ENCODE peak calls at places on chromosomes 1 and 21, in seven cellular contexts. One of them, this sample, is unnamed.

GRCh38 chr1:109786531-109787021 is 22.9 kb upstream of the EPS8L3 start:
- DNase-seq in bronchial epithelial cell: peak
- DNase-seq in AG09309: no peak
- DNase-seq in astrocyte of the cerebellum: no peak
- DNase-seq in GM23248: peak
- DNase-seq in fibroblast of pulmonary artery: peak
- DNase-seq in SJSA1: no peak
- DNase-seq in this sample: no peak

GRCh38 chr1:61569212-61569621 is 155.7 kb downstream of the TM2D1 start:
- DNase-seq in bronchial epithelial cell: no peak
- DNase-seq in AG09309: no peak
- DNase-seq in astrocyte of the cerebellum: no peak
- DNase-seq in GM23248: no peak
- DNase-seq in fibroblast of pulmonary artery: no peak
- DNase-seq in SJSA1: no peak
- DNase-seq in this sample: no peak

GRCh38 chr21:45022348-45022675 is 52.1 kb upstream of the ADARB1 start:
- DNase-seq in bronchial epithelial cell: no peak
- DNase-seq in AG09309: no peak
- DNase-seq in astrocyte of the cerebellum: no peak
- DNase-seq in GM23248: no peak
- DNase-seq in fibroblast of pulmonary artery: no peak
- DNase-seq in SJSA1: no peak
- DNase-seq in this sample: no peak

GRCh38 chr1:203278087-203278884 is 27.0 kb upstream of the BTG2 start:
- DNase-seq in bronchial epithelial cell: peak
- DNase-seq in AG09309: peak
- DNase-seq in astrocyte of the cerebellum: peak
- DNase-seq in GM23248: peak
- DNase-seq in fibroblast of pulmonary artery: peak
- DNase-seq in SJSA1: no peak
- DNase-seq in this sample: peak

GRCh38 chr1:229070168-229070567 is 200.7 kb upstream of the RAB4A start:
- DNase-seq in bronchial epithelial cell: peak
- DNase-seq in AG09309: peak
- DNase-seq in astrocyte of the cerebellum: peak
- DNase-seq in GM23248: peak
- DNase-seq in fibroblast of pulmonary artery: peak
- DNase-seq in SJSA1: peak
- DNase-seq in this sample: no peak

GRCh38 chr1:28955930-28956552 is 41.7 kb downstream of the EPB41 start:
- DNase-seq in bronchial epithelial cell: peak
- DNase-seq in AG09309: no peak
- DNase-seq in astrocyte of the cerebellum: no peak
- DNase-seq in GM23248: peak
- DNase-seq in fibroblast of pulmonary artery: no peak
- DNase-seq in SJSA1: no peak
- DNase-seq in this sample: no peak

GRCh38 chr1:40663324-40664166 is 1.9 kb downstream of the RIMS3 start:
- DNase-seq in bronchial epithelial cell: no peak
- DNase-seq in AG09309: no peak
- DNase-seq in astrocyte of the cerebellum: no peak
- DNase-seq in GM23248: no peak
- DNase-seq in fibroblast of pulmonary artery: no peak
- DNase-seq in SJSA1: no peak
- DNase-seq in this sample: no peak

GRCh38 chr1:93288558-93288957 is 57.1 kb upstream of the DR1 start:
- DNase-seq in bronchial epithelial cell: peak
- DNase-seq in AG09309: no peak
- DNase-seq in astrocyte of the cerebellum: no peak
- DNase-seq in GM23248: peak
- DNase-seq in fibroblast of pulmonary artery: peak
- DNase-seq in SJSA1: no peak
- DNase-seq in this sample: no peak

GRCh38 chr1:205967555-205968335 is 24.5 kb upstream of the SLC26A9 start:
- DNase-seq in bronchial epithelial cell: peak
- DNase-seq in AG09309: no peak
- DNase-seq in astrocyte of the cerebellum: no peak
- DNase-seq in GM23248: peak
- DNase-seq in fibroblast of pulmonary artery: no peak
- DNase-seq in SJSA1: no peak
- DNase-seq in this sample: no peak

GRCh38 chr1:59290173-59290954 is 6.5 kb upstream of the FGGY start:
- DNase-seq in bronchial epithelial cell: peak
- DNase-seq in AG09309: no peak
- DNase-seq in astrocyte of the cerebellum: no peak
- DNase-seq in GM23248: peak
- DNase-seq in fibroblast of pulmonary artery: peak
- DNase-seq in SJSA1: peak
- DNase-seq in this sample: no peak

GRCh38 chr1:52633291-52633754 is 355 bp downstream of the SHISAL2A start:
- DNase-seq in bronchial epithelial cell: no peak
- DNase-seq in AG09309: no peak
- DNase-seq in astrocyte of the cerebellum: no peak
- DNase-seq in GM23248: peak
- DNase-seq in fibroblast of pulmonary artery: no peak
- DNase-seq in SJSA1: no peak
- DNase-seq in this sample: no peak

GRCh38 chr1:12185556-12186276 is 18.9 kb downstream of the TNFRSF1B start:
- DNase-seq in bronchial epithelial cell: no peak
- DNase-seq in AG09309: no peak
- DNase-seq in astrocyte of the cerebellum: no peak
- DNase-seq in GM23248: no peak
- DNase-seq in fibroblast of pulmonary artery: no peak
- DNase-seq in SJSA1: no peak
- DNase-seq in this sample: no peak

GRCh38 chr1:108669679-108670078 is 8.8 kb upstream of the HENMT1 start:
- DNase-seq in bronchial epithelial cell: no peak
- DNase-seq in AG09309: no peak
- DNase-seq in astrocyte of the cerebellum: no peak
- DNase-seq in GM23248: no peak
- DNase-seq in fibroblast of pulmonary artery: no peak
- DNase-seq in SJSA1: no peak
- DNase-seq in this sample: no peak

GRCh38 chr1:30109853-30110252 is 613.5 kb downstream of the MATN1 start:
- DNase-seq in bronchial epithelial cell: no peak
- DNase-seq in AG09309: peak
- DNase-seq in astrocyte of the cerebellum: peak
- DNase-seq in GM23248: peak
- DNase-seq in fibroblast of pulmonary artery: peak
- DNase-seq in SJSA1: no peak
- DNase-seq in this sample: peak

GRCh38 chr1:54220004-54220811 is 20.2 kb downstream of the MRPL37 start:
- DNase-seq in bronchial epithelial cell: no peak
- DNase-seq in AG09309: no peak
- DNase-seq in astrocyte of the cerebellum: no peak
- DNase-seq in GM23248: peak
- DNase-seq in fibroblast of pulmonary artery: peak
- DNase-seq in SJSA1: no peak
- DNase-seq in this sample: peak

GRCh38 chr1:226674892-226675719 is 64.0 kb downstream of the ITPKB start:
- DNase-seq in bronchial epithelial cell: no peak
- DNase-seq in AG09309: no peak
- DNase-seq in astrocyte of the cerebellum: no peak
- DNase-seq in GM23248: no peak
- DNase-seq in fibroblast of pulmonary artery: no peak
- DNase-seq in SJSA1: no peak
- DNase-seq in this sample: no peak

GRCh38 chr1:170669036-170669435 is 5.1 kb downstream of the PRRX1 start:
- DNase-seq in bronchial epithelial cell: no peak
- DNase-seq in AG09309: no peak
- DNase-seq in astrocyte of the cerebellum: no peak
- DNase-seq in GM23248: peak
- DNase-seq in fibroblast of pulmonary artery: no peak
- DNase-seq in SJSA1: no peak
- DNase-seq in this sample: no peak

GRCh38 chr1:78676347-78676982 is 26.8 kb downstream of the IFI44 start:
- DNase-seq in bronchial epithelial cell: peak
- DNase-seq in AG09309: peak
- DNase-seq in astrocyte of the cerebellum: peak
- DNase-seq in GM23248: peak
- DNase-seq in fibroblast of pulmonary artery: peak
- DNase-seq in SJSA1: peak
- DNase-seq in this sample: peak

GRCh38 chr1:184101116-184101515 is 49.6 kb downstream of the TSEN15 start:
- DNase-seq in bronchial epithelial cell: no peak
- DNase-seq in AG09309: no peak
- DNase-seq in astrocyte of the cerebellum: no peak
- DNase-seq in GM23248: no peak
- DNase-seq in fibroblast of pulmonary artery: no peak
- DNase-seq in SJSA1: no peak
- DNase-seq in this sample: no peak

GRCh38 chr1:9576903-9577302 is 11.8 kb upstream of the TMEM201 start:
- DNase-seq in bronchial epithelial cell: no peak
- DNase-seq in AG09309: no peak
- DNase-seq in astrocyte of the cerebellum: no peak
- DNase-seq in GM23248: no peak
- DNase-seq in fibroblast of pulmonary artery: no peak
- DNase-seq in SJSA1: no peak
- DNase-seq in this sample: no peak

GRCh38 chr1:95084317-95085176 is 11.8 kb upstream of the ALG14 start:
- DNase-seq in bronchial epithelial cell: peak
- DNase-seq in AG09309: no peak
- DNase-seq in astrocyte of the cerebellum: no peak
- DNase-seq in GM23248: peak
- DNase-seq in fibroblast of pulmonary artery: peak
- DNase-seq in SJSA1: peak
- DNase-seq in this sample: no peak

GRCh38 chr1:95085376-95085775 is 12.6 kb upstream of the ALG14 start:
- DNase-seq in bronchial epithelial cell: no peak
- DNase-seq in AG09309: no peak
- DNase-seq in astrocyte of the cerebellum: no peak
- DNase-seq in GM23248: no peak
- DNase-seq in fibroblast of pulmonary artery: no peak
- DNase-seq in SJSA1: no peak
- DNase-seq in this sample: no peak

GRCh38 chr1:95089888-95090287 is 17.1 kb upstream of the ALG14 start:
- DNase-seq in bronchial epithelial cell: no peak
- DNase-seq in AG09309: no peak
- DNase-seq in astrocyte of the cerebellum: no peak
- DNase-seq in GM23248: no peak
- DNase-seq in fibroblast of pulmonary artery: no peak
- DNase-seq in SJSA1: no peak
- DNase-seq in this sample: no peak

GRCh38 chr1:95086949-95087533 is 14.3 kb upstream of the ALG14 start:
- DNase-seq in bronchial epithelial cell: peak
- DNase-seq in AG09309: peak
- DNase-seq in astrocyte of the cerebellum: peak
- DNase-seq in GM23248: peak
- DNase-seq in fibroblast of pulmonary artery: peak
- DNase-seq in SJSA1: peak
- DNase-seq in this sample: peak
- H3K4me3 ChIP-seq in bronchial epithelial cell: no peak
- H3K4me3 ChIP-seq in AG09309: no peak
- H3K4me3 ChIP-seq in astrocyte of the cerebellum: no peak
- H3K4me3 ChIP-seq in GM23248: peak
- H3K4me3 ChIP-seq in fibroblast of pulmonary artery: no peak
- H3K4me3 ChIP-seq in SJSA1: no peak
- H3K4me3 ChIP-seq in this sample: no peak

GRCh38 chr1:85580046-85580411 is 532 bp upstream of the CCN1 start:
- DNase-seq in bronchial epithelial cell: peak
- DNase-seq in AG09309: peak
- DNase-seq in astrocyte of the cerebellum: peak
- DNase-seq in GM23248: peak
- DNase-seq in fibroblast of pulmonary artery: peak
- DNase-seq in SJSA1: no peak
- DNase-seq in this sample: peak

GRCh38 chr1:85581138-85581801 is 709 bp downstream of the CCN1 start:
- DNase-seq in bronchial epithelial cell: peak
- DNase-seq in AG09309: no peak
- DNase-seq in astrocyte of the cerebellum: peak
- DNase-seq in GM23248: peak
- DNase-seq in fibroblast of pulmonary artery: peak
- DNase-seq in SJSA1: peak
- DNase-seq in this sample: peak

GRCh38 chr1:85577421-85578320 is 2.9 kb upstream of the CCN1 start:
- DNase-seq in bronchial epithelial cell: no peak
- DNase-seq in AG09309: no peak
- DNase-seq in astrocyte of the cerebellum: no peak
- DNase-seq in GM23248: peak
- DNase-seq in fibroblast of pulmonary artery: peak
- DNase-seq in SJSA1: no peak
- DNase-seq in this sample: peak

GRCh38 chr1:85578321-85579295 is 2.0 kb upstream of the CCN1 start:
- DNase-seq in bronchial epithelial cell: no peak
- DNase-seq in AG09309: peak
- DNase-seq in astrocyte of the cerebellum: peak
- DNase-seq in GM23248: peak
- DNase-seq in fibroblast of pulmonary artery: peak
- DNase-seq in SJSA1: peak
- DNase-seq in this sample: peak

GRCh38 chr1:85579619-85580018 is 942 bp upstream of the CCN1 start:
- DNase-seq in bronchial epithelial cell: no peak
- DNase-seq in AG09309: no peak
- DNase-seq in astrocyte of the cerebellum: peak
- DNase-seq in GM23248: peak
- DNase-seq in fibroblast of pulmonary artery: peak
- DNase-seq in SJSA1: peak
- DNase-seq in this sample: no peak
- H3K4me3 ChIP-seq in bronchial epithelial cell: no peak
- H3K4me3 ChIP-seq in AG09309: peak
- H3K4me3 ChIP-seq in astrocyte of the cerebellum: peak
- H3K4me3 ChIP-seq in GM23248: peak
- H3K4me3 ChIP-seq in fibroblast of pulmonary artery: peak
- H3K4me3 ChIP-seq in SJSA1: peak
- H3K4me3 ChIP-seq in this sample: peak

GRCh38 chr1:176897350-176898236 is 266.9 kb downstream of the ASTN1 start:
- DNase-seq in bronchial epithelial cell: peak
- DNase-seq in AG09309: peak
- DNase-seq in astrocyte of the cerebellum: peak
- DNase-seq in GM23248: peak
- DNase-seq in fibroblast of pulmonary artery: peak
- DNase-seq in SJSA1: peak
- DNase-seq in this sample: peak
- H3K4me3 ChIP-seq in bronchial epithelial cell: no peak
- H3K4me3 ChIP-seq in AG09309: no peak
- H3K4me3 ChIP-seq in astrocyte of the cerebellum: peak
- H3K4me3 ChIP-seq in GM23248: peak
- H3K4me3 ChIP-seq in fibroblast of pulmonary artery: peak
- H3K4me3 ChIP-seq in SJSA1: no peak
- H3K4me3 ChIP-seq in this sample: peak

GRCh38 chr1:235945775-235946565 is 79.3 kb upstream of the LYST start:
- DNase-seq in bronchial epithelial cell: peak
- DNase-seq in AG09309: no peak
- DNase-seq in astrocyte of the cerebellum: no peak
- DNase-seq in GM23248: no peak
- DNase-seq in fibroblast of pulmonary artery: no peak
- DNase-seq in SJSA1: no peak
- DNase-seq in this sample: no peak
- H3K4me3 ChIP-seq in bronchial epithelial cell: no peak
- H3K4me3 ChIP-seq in AG09309: no peak
- H3K4me3 ChIP-seq in astrocyte of the cerebellum: no peak
- H3K4me3 ChIP-seq in GM23248: no peak
- H3K4me3 ChIP-seq in fibroblast of pulmonary artery: no peak
- H3K4me3 ChIP-seq in SJSA1: no peak
- H3K4me3 ChIP-seq in this sample: no peak

DNA sequence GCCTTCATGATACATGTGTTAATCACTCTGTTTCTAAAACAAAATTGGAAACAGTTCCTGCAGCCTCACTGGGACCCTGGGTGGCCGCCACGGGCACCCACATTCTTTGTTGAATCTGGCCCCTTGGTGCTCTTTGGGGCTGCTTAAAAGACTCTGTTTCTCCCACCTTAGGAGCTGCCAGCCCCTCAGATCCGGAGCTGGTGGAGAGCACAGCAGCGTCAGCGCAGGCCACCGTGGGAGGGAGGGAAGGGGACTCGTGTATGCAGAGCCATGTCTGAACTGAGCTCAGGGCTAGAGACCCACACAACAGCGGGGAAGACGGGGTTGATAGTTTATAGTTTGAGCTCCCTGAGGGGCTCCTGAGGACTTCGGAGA is 121.2 kb downstream of the CNIH3 start:
- DNase-seq in bronchial epithelial cell: no peak
- DNase-seq in AG09309: no peak
- DNase-seq in astrocyte of the cerebellum: no peak
- DNase-seq in GM23248: no peak
- DNase-seq in fibroblast of pulmonary artery: no peak
- DNase-seq in SJSA1: peak
- DNase-seq in this sample: no peak
- H3K4me3 ChIP-seq in bronchial epithelial cell: no peak
- H3K4me3 ChIP-seq in AG09309: no peak
- H3K4me3 ChIP-seq in astrocyte of the cerebellum: no peak
- H3K4me3 ChIP-seq in GM23248: peak
- H3K4me3 ChIP-seq in fibroblast of pulmonary artery: no peak
- H3K4me3 ChIP-seq in SJSA1: no peak
- H3K4me3 ChIP-seq in this sample: no peak